ENCODE peak calls at places on chromosomes 5 and 9, in five cellular contexts. One of them, this sample, is unnamed.

GRCh38 chr9:134965421-134965820 is 47.7 kb upstream of the FCN1 start:
- DNase-seq in AG09309: no peak
- DNase-seq in retinal pigment epithelial cell: no peak
- DNase-seq in activated T-helper 1 cell treated with anti-CD3 and anti-CD28 coated beads, Interleukin-2, amount 50 U/mL, for 16 hours: no peak
- DNase-seq in activated naive CD4-positive, alpha-beta T cell treated with anti-CD3 and anti-CD28 coated beads, Interleukin-2, amount 50 U/mL, for 16 hours: no peak
- DNase-seq in this sample: no peak

GRCh38 chr9:81588148-81588874 is 101.0 kb downstream of the TLE1 start:
- DNase-seq in AG09309: no peak
- DNase-seq in retinal pigment epithelial cell: no peak
- DNase-seq in activated T-helper 1 cell treated with anti-CD3 and anti-CD28 coated beads, Interleukin-2, amount 50 U/mL, for 16 hours: no peak
- DNase-seq in activated naive CD4-positive, alpha-beta T cell treated with anti-CD3 and anti-CD28 coated beads, Interleukin-2, amount 50 U/mL, for 16 hours: no peak
- DNase-seq in this sample: no peak

GRCh38 chr5:168746893-168747640 is 167.9 kb upstream of the PANK3 start:
- DNase-seq in AG09309: no peak
- DNase-seq in retinal pigment epithelial cell: no peak
- DNase-seq in activated T-helper 1 cell treated with anti-CD3 and anti-CD28 coated beads, Interleukin-2, amount 50 U/mL, for 16 hours: no peak
- DNase-seq in activated naive CD4-positive, alpha-beta T cell treated with anti-CD3 and anti-CD28 coated beads, Interleukin-2, amount 50 U/mL, for 16 hours: no peak
- DNase-seq in this sample: no peak

GRCh38 chr9:83920469-83920941 is 727 bp downstream of the KIF27 start:
- DNase-seq in AG09309: no peak
- DNase-seq in retinal pigment epithelial cell: peak
- DNase-seq in activated T-helper 1 cell treated with anti-CD3 and anti-CD28 coated beads, Interleukin-2, amount 50 U/mL, for 16 hours: no peak
- DNase-seq in activated naive CD4-positive, alpha-beta T cell treated with anti-CD3 and anti-CD28 coated beads, Interleukin-2, amount 50 U/mL, for 16 hours: no peak
- DNase-seq in this sample: no peak

GRCh38 chr5:137086289-137086838 is 412.8 kb downstream of the SPOCK1 start:
- DNase-seq in AG09309: no peak
- DNase-seq in retinal pigment epithelial cell: peak
- DNase-seq in activated T-helper 1 cell treated with anti-CD3 and anti-CD28 coated beads, Interleukin-2, amount 50 U/mL, for 16 hours: no peak
- DNase-seq in activated naive CD4-positive, alpha-beta T cell treated with anti-CD3 and anti-CD28 coated beads, Interleukin-2, amount 50 U/mL, for 16 hours: no peak
- DNase-seq in this sample: no peak

GRCh38 chr9:114837923-114838322 is 32.1 kb upstream of the TNFSF15 start:
- DNase-seq in AG09309: no peak
- DNase-seq in retinal pigment epithelial cell: no peak
- DNase-seq in activated T-helper 1 cell treated with anti-CD3 and anti-CD28 coated beads, Interleukin-2, amount 50 U/mL, for 16 hours: no peak
- DNase-seq in activated naive CD4-positive, alpha-beta T cell treated with anti-CD3 and anti-CD28 coated beads, Interleukin-2, amount 50 U/mL, for 16 hours: no peak
- DNase-seq in this sample: no peak

GRCh38 chr5:83509535-83509934 is 38.0 kb downstream of the VCAN start:
- DNase-seq in AG09309: no peak
- DNase-seq in retinal pigment epithelial cell: no peak
- DNase-seq in activated T-helper 1 cell treated with anti-CD3 and anti-CD28 coated beads, Interleukin-2, amount 50 U/mL, for 16 hours: no peak
- DNase-seq in activated naive CD4-positive, alpha-beta T cell treated with anti-CD3 and anti-CD28 coated beads, Interleukin-2, amount 50 U/mL, for 16 hours: no peak
- DNase-seq in this sample: no peak

GRCh38 chr5:118407958-118408357 is 580.4 kb downstream of the DTWD2 start:
- DNase-seq in AG09309: no peak
- DNase-seq in retinal pigment epithelial cell: no peak
- DNase-seq in activated T-helper 1 cell treated with anti-CD3 and anti-CD28 coated beads, Interleukin-2, amount 50 U/mL, for 16 hours: no peak
- DNase-seq in activated naive CD4-positive, alpha-beta T cell treated with anti-CD3 and anti-CD28 coated beads, Interleukin-2, amount 50 U/mL, for 16 hours: no peak
- DNase-seq in this sample: no peak

GRCh38 chr9:114827658-114828360 is 22.0 kb upstream of the TNFSF15 start:
- DNase-seq in AG09309: no peak
- DNase-seq in retinal pigment epithelial cell: no peak
- DNase-seq in activated T-helper 1 cell treated with anti-CD3 and anti-CD28 coated beads, Interleukin-2, amount 50 U/mL, for 16 hours: no peak
- DNase-seq in activated naive CD4-positive, alpha-beta T cell treated with anti-CD3 and anti-CD28 coated beads, Interleukin-2, amount 50 U/mL, for 16 hours: no peak
- DNase-seq in this sample: no peak

GRCh38 chr5:78964889-78965288 is 20.2 kb downstream of the ARSB start:
- DNase-seq in AG09309: no peak
- DNase-seq in retinal pigment epithelial cell: no peak
- DNase-seq in activated T-helper 1 cell treated with anti-CD3 and anti-CD28 coated beads, Interleukin-2, amount 50 U/mL, for 16 hours: no peak
- DNase-seq in activated naive CD4-positive, alpha-beta T cell treated with anti-CD3 and anti-CD28 coated beads, Interleukin-2, amount 50 U/mL, for 16 hours: no peak
- DNase-seq in this sample: no peak

This sample was measured in activated naive CD8-positive, alpha-beta T cell treated with anti-CD3 and anti-CD28 coated beads, Interleukin-2, amount 10 ng/mL, durations not matched to agents 7 days and 5 days.